ENCODE peak calls at places on chromosomes 4 and X, in nine cellular contexts. One of them, this sample, is unnamed.

GRCh38 chrX:21798677-21799219 is 40.7 kb upstream of the MBTPS2 start:
- DNase-seq in colonic mucosa: no peak
- DNase-seq in left ventricle myocardium inferior: no peak
- DNase-seq in NT2/D1: no peak
- DNase-seq in A549: peak; percentile 9
- DNase-seq in small intestine: peak; percentile 19
- DNase-seq in psoas muscle: no peak
- DNase-seq in NB4: no peak
- DNase-seq in mucosa of descending colon: no peak
- DNase-seq in this sample: peak; percentile 95

GRCh38 chr4:128958194-128958593 is 135.1 kb downstream of the SCLT1 start:
- DNase-seq in small intestine: peak; percentile 6
- DNase-seq in NB4: peak; percentile 36
- DNase-seq in colonic mucosa: no peak
- DNase-seq in psoas muscle: no peak
- DNase-seq in A549: no peak
- DNase-seq in mucosa of descending colon: no peak
- DNase-seq in NT2/D1: no peak
- DNase-seq in left ventricle myocardium inferior: no peak
- DNase-seq in this sample: no peak

GRCh38 chrX:81377329-81377728 is 175.4 kb downstream of the SH3BGRL start:
- DNase-seq in mucosa of descending colon: peak; percentile 1
- DNase-seq in psoas muscle: no peak
- DNase-seq in NT2/D1: peak; percentile 11
- DNase-seq in A549: peak; percentile 1
- DNase-seq in colonic mucosa: no peak
- DNase-seq in small intestine: peak; percentile 16
- DNase-seq in NB4: peak; percentile 22
- DNase-seq in left ventricle myocardium inferior: no peak
- DNase-seq in this sample: peak; percentile 40

GRCh38 chr4:146916479-146917076 is 29.1 kb downstream of the TTC29 start:
- DNase-seq in colonic mucosa: no peak
- DNase-seq in left ventricle myocardium inferior: no peak
- DNase-seq in mucosa of descending colon: peak; percentile 49
- DNase-seq in small intestine: peak; percentile 27
- DNase-seq in NB4: peak; percentile 48
- DNase-seq in NT2/D1: peak; percentile 6
- DNase-seq in A549: peak; percentile 1
- DNase-seq in psoas muscle: no peak
- DNase-seq in this sample: peak; percentile 63

GRCh38 chr4:17721496-17722360 is 59.7 kb downstream of the FAM184B start:
- DNase-seq in colonic mucosa: no peak
- DNase-seq in small intestine: no peak
- DNase-seq in left ventricle myocardium inferior: no peak
- DNase-seq in psoas muscle: no peak
- DNase-seq in NT2/D1: no peak
- DNase-seq in NB4: no peak
- DNase-seq in mucosa of descending colon: no peak
- DNase-seq in A549: no peak
- DNase-seq in this sample: no peak

GRCh38 chr4:5758741-5759140 is 47.7 kb downstream of the EVC start:
- DNase-seq in small intestine: no peak
- DNase-seq in NB4: no peak
- DNase-seq in A549: peak; percentile 69
- DNase-seq in colonic mucosa: no peak
- DNase-seq in psoas muscle: no peak
- DNase-seq in NT2/D1: no peak
- DNase-seq in mucosa of descending colon: no peak
- DNase-seq in left ventricle myocardium inferior: no peak
- DNase-seq in this sample: no peak

GRCh38 chr4:879730-880079 is 52.4 kb downstream of the GAK start:
- DNase-seq in small intestine: peak; percentile 6
- DNase-seq in colonic mucosa: no peak
- DNase-seq in NT2/D1: no peak
- DNase-seq in NB4: no peak
- DNase-seq in mucosa of descending colon: no peak
- DNase-seq in A549: no peak
- DNase-seq in psoas muscle: no peak
- DNase-seq in left ventricle myocardium inferior: no peak
- DNase-seq in this sample: no peak

GRCh38 chr4:6498511-6499240 is 26.3 kb upstream of the PPP2R2C start:
- DNase-seq in left ventricle myocardium inferior: no peak
- DNase-seq in small intestine: no peak
- DNase-seq in NB4: no peak
- DNase-seq in mucosa of descending colon: no peak
- DNase-seq in psoas muscle: no peak
- DNase-seq in A549: no peak
- DNase-seq in colonic mucosa: peak; percentile 10
- DNase-seq in NT2/D1: no peak
- DNase-seq in this sample: no peak

GRCh38 chrX:103628386-103629290 is at the start of gene TCEAL1:
- DNase-seq in colonic mucosa: peak; percentile 70
- DNase-seq in NB4: peak; percentile 16
- DNase-seq in left ventricle myocardium inferior: peak; percentile 47
- DNase-seq in mucosa of descending colon: peak; percentile 79
- DNase-seq in A549: no peak
- DNase-seq in psoas muscle: peak; percentile 58
- DNase-seq in small intestine: peak; percentile 79
- DNase-seq in NT2/D1: no peak
- DNase-seq in this sample: peak; percentile 96

GRCh38 chr4:6272863-6273660 is 3.4 kb downstream of the WFS1 start:
- DNase-seq in NT2/D1: no peak
- DNase-seq in A549: peak; percentile 45
- DNase-seq in NB4: no peak
- DNase-seq in left ventricle myocardium inferior: no peak
- DNase-seq in colonic mucosa: no peak
- DNase-seq in mucosa of descending colon: no peak
- DNase-seq in small intestine: no peak
- DNase-seq in psoas muscle: no peak
- DNase-seq in this sample: peak; percentile 53

DNA sequence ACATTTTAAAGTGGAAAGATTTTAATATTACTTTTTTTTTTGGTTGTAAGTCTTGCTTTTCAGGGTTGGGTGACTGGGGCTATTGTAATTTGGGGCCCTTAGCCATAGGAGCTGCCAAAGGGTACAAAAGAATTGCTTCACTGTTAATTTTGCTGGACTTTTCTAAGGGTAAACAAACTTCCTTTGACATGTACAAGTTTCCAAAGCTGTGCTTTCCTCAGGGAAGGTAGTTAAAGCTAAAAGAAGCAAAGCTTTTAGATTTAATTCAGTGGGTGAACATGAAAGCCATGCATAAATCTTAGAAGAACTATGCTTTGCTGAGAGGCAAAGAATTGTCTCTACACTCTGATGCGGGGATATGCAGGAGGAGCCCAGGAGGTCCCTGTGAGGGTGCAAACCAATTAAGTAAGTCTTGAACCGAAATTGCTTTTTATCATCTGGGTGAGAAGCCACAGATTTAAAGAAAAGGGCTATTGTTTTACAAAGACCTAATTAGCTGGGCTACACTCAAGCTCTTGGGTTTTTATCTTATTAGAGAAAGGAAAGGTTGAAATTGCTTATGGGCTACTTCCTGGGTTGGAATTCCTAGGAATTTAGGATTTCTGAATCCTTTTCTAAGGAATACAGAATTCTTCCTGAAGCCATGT is 188.6 kb upstream of the ANK2 start:
- DNase-seq in mucosa of descending colon: no peak
- DNase-seq in NB4: no peak
- DNase-seq in colonic mucosa: no peak
- DNase-seq in psoas muscle: no peak
- DNase-seq in A549: no peak
- DNase-seq in small intestine: no peak
- DNase-seq in NT2/D1: peak; percentile 36
- DNase-seq in left ventricle myocardium inferior: no peak
- DNase-seq in this sample: no peak
- H3K4me3 ChIP-seq in mucosa of descending colon: no peak overlapping the region
- H3K4me3 ChIP-seq in NB4: no peak overlapping the region
- H3K4me3 ChIP-seq in colonic mucosa: no peak overlapping the region
- H3K4me3 ChIP-seq in psoas muscle: no peak overlapping the region
- H3K4me3 ChIP-seq in A549: no peak overlapping the region
- H3K4me3 ChIP-seq in small intestine: no peak overlapping the region
- H3K4me3 ChIP-seq in NT2/D1: no peak overlapping the region
- H3K4me3 ChIP-seq in left ventricle myocardium inferior: no peak overlapping the region
- H3K4me3 ChIP-seq in this sample: no peak overlapping the region

DNA sequence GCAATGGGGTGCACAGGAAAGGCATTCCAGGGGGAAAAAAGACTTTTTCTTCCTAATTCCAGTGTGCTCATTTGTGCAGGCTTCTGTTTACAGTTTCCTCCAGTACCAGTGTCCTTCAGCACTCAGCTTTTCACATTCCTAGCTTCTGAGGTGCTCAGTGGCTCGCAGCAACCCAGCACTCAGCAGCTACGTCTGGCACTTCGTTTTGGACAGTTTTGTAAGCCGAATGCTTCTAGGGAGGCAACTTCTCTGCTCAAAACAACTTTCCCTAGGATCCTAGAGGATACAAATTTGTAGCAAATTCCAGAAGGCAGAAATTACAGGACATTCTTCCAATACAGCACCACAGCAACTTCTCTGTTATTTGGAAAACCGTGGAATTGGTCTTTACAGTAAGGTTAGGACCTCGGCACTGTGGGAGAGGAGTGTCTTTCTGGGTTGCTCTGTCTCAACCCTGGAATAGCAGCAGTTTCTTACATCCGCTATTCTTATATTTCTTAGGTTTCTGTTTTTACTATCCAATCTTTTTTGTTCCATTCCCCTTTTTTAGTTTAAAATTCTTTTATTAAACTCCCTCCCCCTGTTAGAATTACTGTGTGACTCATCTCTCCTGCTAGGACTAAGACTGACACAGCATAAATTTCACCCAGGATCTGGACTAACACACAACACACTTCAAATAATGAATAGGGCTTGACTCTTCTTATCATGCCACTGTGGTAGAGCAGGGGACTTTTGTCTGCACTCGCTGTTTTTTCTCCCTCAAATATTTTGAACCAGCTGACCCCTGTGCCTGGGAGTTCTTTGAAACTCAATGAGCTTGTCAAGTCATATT is 1314.7 kb downstream of the FSTL5 start:
- DNase-seq in small intestine: no peak
- DNase-seq in colonic mucosa: no peak
- DNase-seq in NT2/D1: no peak
- DNase-seq in left ventricle myocardium inferior: no peak
- DNase-seq in NB4: no peak
- DNase-seq in A549: no peak
- DNase-seq in mucosa of descending colon: no peak
- DNase-seq in psoas muscle: no peak
- DNase-seq in this sample: no peak
- H3K4me3 ChIP-seq in small intestine: no peak overlapping the region
- H3K4me3 ChIP-seq in colonic mucosa: no peak overlapping the region
- H3K4me3 ChIP-seq in NT2/D1: no peak overlapping the region
- H3K4me3 ChIP-seq in left ventricle myocardium inferior: no peak overlapping the region
- H3K4me3 ChIP-seq in NB4: no peak overlapping the region
- H3K4me3 ChIP-seq in A549: peak overlapping the region; percentile 31
- H3K4me3 ChIP-seq in mucosa of descending colon: no peak overlapping the region
- H3K4me3 ChIP-seq in psoas muscle: no peak overlapping the region
- H3K4me3 ChIP-seq in this sample: no peak overlapping the region

GRCh38 chrX:71304561-71304960 is 3.0 kb downstream of the ITGB1BP2 start:
- DNase-seq in A549: no peak
- DNase-seq in NB4: no peak
- DNase-seq in psoas muscle: no peak
- DNase-seq in colonic mucosa: no peak
- DNase-seq in left ventricle myocardium inferior: no peak
- DNase-seq in mucosa of descending colon: no peak
- DNase-seq in small intestine: no peak
- DNase-seq in NT2/D1: no peak
- DNase-seq in this sample: no peak

GRCh38 chrX:71301195-71301924 is at the start of gene ITGB1BP2:
- DNase-seq in NB4: peak; percentile 42
- DNase-seq in colonic mucosa: no peak
- DNase-seq in psoas muscle: no peak
- DNase-seq in A549: no peak
- DNase-seq in small intestine: no peak
- DNase-seq in left ventricle myocardium inferior: peak; percentile 13
- DNase-seq in NT2/D1: peak; percentile 6
- DNase-seq in mucosa of descending colon: no peak
- DNase-seq in this sample: peak; percentile 69

GRCh38 chrX:71298119-71298518 is 3.4 kb upstream of the ITGB1BP2 start:
- DNase-seq in NT2/D1: no peak
- DNase-seq in left ventricle myocardium inferior: no peak
- DNase-seq in psoas muscle: no peak
- DNase-seq in A549: no peak
- DNase-seq in NB4: no peak
- DNase-seq in small intestine: no peak
- DNase-seq in colonic mucosa: no peak
- DNase-seq in mucosa of descending colon: no peak
- DNase-seq in this sample: no peak

GRCh38 chrX:71296806-71297205 is 4.7 kb upstream of the ITGB1BP2 start:
- DNase-seq in mucosa of descending colon: no peak
- DNase-seq in colonic mucosa: no peak
- DNase-seq in small intestine: no peak
- DNase-seq in A549: no peak
- DNase-seq in psoas muscle: no peak
- DNase-seq in NB4: no peak
- DNase-seq in left ventricle myocardium inferior: no peak
- DNase-seq in NT2/D1: no peak
- DNase-seq in this sample: no peak

DNA sequence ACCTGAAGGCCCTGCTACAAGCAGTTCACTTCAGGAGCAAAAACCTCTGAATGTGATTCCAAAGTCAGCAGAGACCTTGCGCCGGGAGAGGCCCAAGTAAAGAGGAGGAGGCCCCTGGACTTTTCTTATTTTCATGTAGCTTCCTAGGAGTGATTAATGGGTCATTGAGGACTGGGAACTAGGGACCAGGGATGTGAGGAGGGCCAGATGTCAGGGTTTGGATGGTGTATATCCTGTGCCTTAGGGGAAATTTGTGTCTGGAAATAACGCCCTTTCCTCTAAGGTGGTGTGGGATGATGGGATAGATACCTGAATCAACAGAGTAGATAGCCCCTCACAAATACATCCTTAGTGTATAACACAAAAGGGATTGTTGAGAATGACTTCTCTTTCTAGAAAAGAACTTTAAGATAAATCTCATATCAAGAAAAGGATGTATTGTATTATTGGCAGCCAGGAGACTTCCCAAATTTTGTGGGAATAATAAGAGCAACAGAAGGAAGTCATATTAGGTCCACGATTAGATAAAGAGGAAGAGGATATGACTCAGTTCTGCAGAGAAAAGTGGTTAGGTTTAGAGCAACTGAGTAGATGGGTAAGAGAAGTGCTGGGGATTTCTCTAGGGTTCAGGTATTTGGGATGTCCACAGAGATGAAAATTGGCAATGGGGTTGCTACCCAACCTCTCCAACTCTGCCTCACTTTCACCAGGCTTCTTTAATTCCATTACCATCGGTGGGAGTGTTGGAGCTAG is 1.1 kb downstream of the ITGB1BP2 start:
- DNase-seq in left ventricle myocardium inferior: no peak
- DNase-seq in A549: no peak
- DNase-seq in NT2/D1: no peak
- DNase-seq in colonic mucosa: no peak
- DNase-seq in NB4: peak; percentile 34
- DNase-seq in mucosa of descending colon: no peak
- DNase-seq in psoas muscle: no peak
- DNase-seq in small intestine: no peak
- DNase-seq in this sample: no peak
- H3K4me3 ChIP-seq in left ventricle myocardium inferior: peak overlapping the region; percentile 62
- H3K4me3 ChIP-seq in A549: no peak overlapping the region
- H3K4me3 ChIP-seq in NT2/D1: no peak overlapping the region
- H3K4me3 ChIP-seq in colonic mucosa: no peak overlapping the region
- H3K4me3 ChIP-seq in NB4: no peak overlapping the region
- H3K4me3 ChIP-seq in mucosa of descending colon: no peak overlapping the region
- H3K4me3 ChIP-seq in psoas muscle: peak overlapping the region; percentile 58
- H3K4me3 ChIP-seq in small intestine: no peak overlapping the region
- H3K4me3 ChIP-seq in this sample: no peak overlapping the region

GRCh38 chrX:154098551-154098950 is 1.0 kb upstream of the MECP2 start:
- DNase-seq in NT2/D1: no peak
- DNase-seq in left ventricle myocardium inferior: no peak
- DNase-seq in mucosa of descending colon: no peak
- DNase-seq in small intestine: no peak
- DNase-seq in NB4: no peak
- DNase-seq in A549: no peak
- DNase-seq in colonic mucosa: no peak
- DNase-seq in psoas muscle: no peak
- DNase-seq in this sample: no peak
- H3K4me3 ChIP-seq in NT2/D1: no peak overlapping the region
- H3K4me3 ChIP-seq in left ventricle myocardium inferior: peak overlapping the region; percentile 62
- H3K4me3 ChIP-seq in mucosa of descending colon: no peak overlapping the region
- H3K4me3 ChIP-seq in small intestine: no peak overlapping the region
- H3K4me3 ChIP-seq in NB4: no peak overlapping the region
- H3K4me3 ChIP-seq in A549: no peak overlapping the region
- H3K4me3 ChIP-seq in colonic mucosa: no peak overlapping the region
- H3K4me3 ChIP-seq in psoas muscle: peak overlapping the region; percentile 58
- H3K4me3 ChIP-seq in this sample: peak overlapping the region; percentile 78